ENCODE peak calls at places on chromosomes 4 and X, in ten cellular contexts. E is omental fat pad, O is AG10803, K is cardiac muscle cell, M is chondrocyte, N is cardiac fibroblast, S is right lobe of liver, U is AG09309, H is endothelial cell, G is GM23338. P is an unnamed sample.

GRCh38 chr4:109412805-109413204 is 20.8 kb upstream of the SEC24B start:
- DNase-seq in E (no peak), O (no peak), K (no peak), M (no peak), N (no peak), S (no peak), U (no peak), H (no peak), G (no peak), P (no peak)

GRCh38 chr4:158817562-158818370 is 48.9 kb downstream of the FNIP2 start:
- DNase-seq in E (no peak), O (no peak), K (no peak), M (no peak), N (no peak), S (no peak), U (no peak), H (no peak), G (no peak), P (no peak)

GRCh38 chrX:40469316-40469715 is 111.5 kb upstream of the ATP6AP2 start:
- DNase-seq in E (no peak), O (no peak), K (no peak), M (no peak), N (no peak), S (no peak), U (no peak), H (no peak), G (no peak), P (no peak)

GRCh38 chrX:13829995-13830394 is 13.1 kb upstream of the GPM6B start:
- DNase-seq in E (no peak), O (no peak), K (no peak), M (no peak), N (no peak), S (no peak), U (no peak), H (no peak), G (no peak), P (no peak)

GRCh38 chr4:96713271-96713670 is 873.4 kb downstream of the PDHA2 start:
- DNase-seq in E (no peak), O (no peak), K (no peak), M (no peak), N (peak), S (no peak), U (no peak), H (no peak), G (no peak), P (no peak)

GRCh38 chrX:71913156-71913950 is 2.7 kb downstream of the NHSL2 start:
- DNase-seq in E (no peak), O (no peak), K (no peak), M (no peak), N (no peak), S (no peak), U (no peak), H (no peak), G (no peak), P (no peak)

GRCh38 chrX:538311-538710 is 92.3 kb upstream of the SHOX start:
- DNase-seq in E (no peak), O (peak), K (no peak), M (no peak), N (no peak), S (no peak), U (no peak), H (no peak), G (no peak), P (no peak)

GRCh38 chrX:41722816-41723215 is 1.2 kb upstream of the GPR82 start:
- DNase-seq in E (no peak), O (peak), K (no peak), M (no peak), N (peak), S (no peak), U (no peak), H (no peak), G (no peak), P (no peak)

GRCh38 chr4:129346760-129347159 is 250.8 kb downstream of the C4orf33 start:
- DNase-seq in E (no peak), O (no peak), K (no peak), M (no peak), N (no peak), S (no peak), U (no peak), H (no peak), G (no peak), P (no peak)

GRCh38 chrX:17654116-17654515 is 83.2 kb upstream of the SCML1 start:
- DNase-seq in E (no peak), O (no peak), K (no peak), M (no peak), N (no peak), S (no peak), U (no peak), H (no peak), G (no peak), P (no peak)

GRCh38 chrX:103644125-103644524 is 15.3 kb downstream of the TCEAL1 start:
- DNase-seq in E (no peak), O (no peak), K (no peak), M (no peak), N (no peak), S (no peak), U (no peak), H (no peak), G (no peak), P (no peak)

GRCh38 chr4:55004831-55005230 is 120.6 kb downstream of the KDR start:
- DNase-seq in E (no peak), O (peak), K (peak), M (no peak), N (peak), S (no peak), U (no peak), H (no peak), G (no peak), P (no peak)

GRCh38 chr4:136277741-136278140 is 1254.6 kb downstream of the PCDH18 start:
- DNase-seq in E (no peak), O (no peak), K (no peak), M (no peak), N (no peak), S (no peak), U (no peak), H (no peak), G (no peak), P (no peak)

GRCh38 chr4:113745724-113746123 is 15.8 kb downstream of the CAMK2D start:
- DNase-seq in E (no peak), O (no peak), K (no peak), M (no peak), N (no peak), S (no peak), U (no peak), H (no peak), G (no peak), P (no peak)

DNA sequence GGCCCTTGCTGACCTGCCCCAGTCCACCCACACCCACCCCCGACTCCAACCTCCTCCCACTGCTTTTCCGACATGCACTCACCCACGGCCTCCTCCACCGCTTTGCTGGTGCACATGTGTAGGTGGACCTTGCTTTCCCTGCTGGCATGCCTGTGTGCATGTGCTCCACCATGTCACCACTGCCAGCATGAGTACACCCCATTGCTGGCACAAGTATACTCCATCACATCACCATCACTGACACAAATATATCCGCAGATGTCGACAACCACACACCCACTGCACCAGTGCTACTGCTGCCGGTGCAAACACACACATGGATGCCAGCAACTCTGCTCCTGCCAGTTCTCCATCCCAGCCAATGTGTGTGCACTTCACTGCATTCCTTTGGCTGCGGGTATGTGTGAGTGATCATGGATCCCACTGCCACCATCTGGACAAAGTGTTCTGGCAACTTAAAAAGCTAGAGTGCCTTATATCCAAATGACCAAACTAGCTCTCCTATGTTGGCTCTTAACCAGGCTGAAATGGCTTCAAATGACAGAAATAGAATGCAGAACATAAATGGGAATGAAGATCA is 1072.3 kb downstream of the RAPGEF2 start:
- DNase-seq in E (no peak), O (no peak), K (no peak), M (peak), N (no peak), S (no peak), U (no peak), H (no peak), G (no peak), P (no peak)
- TF ChIP-seq CTCF in E (no peak), O (no peak), K (no peak), M (no peak), N (no peak), S (no peak), U (no peak), H (no peak), G (peak), P (no peak)

DNA sequence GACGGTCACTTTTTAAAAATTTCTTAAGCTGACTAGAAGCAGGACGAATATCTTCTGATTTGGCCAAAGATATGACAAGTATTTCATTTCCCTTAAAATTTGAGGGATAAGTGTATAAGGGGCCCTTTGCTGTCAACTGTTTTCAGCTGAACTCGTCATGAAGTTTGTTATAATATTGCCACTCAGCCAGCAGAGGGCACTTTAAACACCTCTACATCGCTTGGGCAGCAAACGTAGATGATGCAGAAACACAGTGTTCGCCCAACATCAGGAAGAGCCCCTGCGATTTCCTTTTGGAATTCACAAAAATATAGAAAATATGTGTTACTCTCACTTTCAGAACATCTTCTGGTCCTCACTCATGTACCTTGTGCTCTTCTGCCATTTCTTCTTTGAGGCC is 435.7 kb upstream of the FMR1 start:
- DNase-seq in E (no peak), O (no peak), K (peak), M (no peak), N (no peak), S (no peak), U (no peak), H (peak), G (peak), P (no peak)
- TF ChIP-seq CTCF in E (no peak), O (peak), K (no peak), M (peak), N (no peak), S (peak), U (no peak), H (no peak), G (peak), P (peak)

GRCh38 chr4:108054025-108054424 is 64.3 kb downstream of the HADH start:
- DNase-seq in E (no peak), O (no peak), K (no peak), M (no peak), N (no peak), S (no peak), U (no peak), H (no peak), G (no peak), P (no peak)
- TF ChIP-seq CTCF in E (no peak), O (no peak), K (no peak), M (no peak), N (no peak), S (no peak), U (no peak), H (no peak), G (no peak), P (no peak)

DNA sequence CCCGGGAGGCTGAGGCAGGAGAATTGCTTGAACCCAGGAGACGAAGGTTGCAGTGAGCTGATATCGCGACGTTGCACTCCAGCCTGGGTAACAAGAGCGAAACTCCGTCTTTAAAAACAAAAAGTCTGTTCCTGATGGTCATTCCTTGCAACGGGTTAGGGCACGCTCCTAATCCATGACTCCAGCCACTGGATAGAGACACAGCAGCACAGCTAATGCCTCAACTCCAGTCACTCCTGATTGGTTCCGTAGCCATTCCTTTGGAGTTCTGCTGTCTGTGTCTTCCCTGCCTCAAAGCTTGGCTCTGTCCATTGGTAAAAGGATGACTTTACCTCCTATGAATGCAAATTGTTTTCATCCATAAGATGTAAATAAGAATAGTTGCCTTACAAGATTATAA is 44.3 kb upstream of the FAM9A start:
- DNase-seq in E (no peak), O (no peak), K (no peak), M (no peak), N (no peak), S (no peak), U (no peak), H (no peak), G (no peak), P (no peak)
- TF ChIP-seq CTCF in E (no peak), O (no peak), K (no peak), M (no peak), N (no peak), S (no peak), U (no peak), H (no peak), G (no peak), P (no peak)

DNA sequence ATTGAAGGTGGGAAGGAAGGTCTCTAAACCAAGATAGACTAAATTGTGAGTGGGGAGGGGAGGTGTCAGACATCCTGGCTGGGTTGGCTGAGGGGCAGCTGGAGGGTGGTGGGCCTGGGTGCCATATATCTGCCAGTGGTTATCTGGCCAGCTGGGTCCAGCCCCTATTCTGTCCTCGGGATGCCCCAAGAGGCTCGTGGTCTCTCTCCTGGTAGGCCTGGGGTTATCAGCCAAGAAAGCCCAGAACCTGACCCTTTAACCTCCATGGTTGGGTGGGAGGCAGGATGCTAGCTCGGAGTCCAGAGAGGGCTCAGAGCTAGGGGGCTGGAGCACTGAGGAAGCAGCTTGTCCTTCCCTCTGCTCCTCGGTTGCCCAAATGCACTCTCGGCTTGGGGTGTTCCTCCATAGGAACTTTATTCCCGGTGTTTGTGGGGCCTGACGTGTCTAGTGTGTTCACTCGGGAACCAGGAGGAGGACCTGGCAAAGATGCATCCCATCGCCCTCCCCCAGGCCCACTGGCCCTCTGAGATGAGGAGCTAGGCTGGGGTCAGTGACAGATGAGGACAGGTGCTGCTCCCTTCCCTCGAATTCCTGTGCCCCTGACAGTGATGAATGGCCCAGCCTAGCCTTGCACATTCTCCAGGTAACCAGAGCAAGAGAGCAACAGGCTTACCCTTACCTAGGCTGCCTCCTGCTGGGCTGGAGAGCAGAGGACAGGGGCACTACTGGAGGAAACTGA is 5.2 kb upstream of the EFNB1 start:
- DNase-seq in E (no peak), O (no peak), K (no peak), M (peak), N (no peak), S (no peak), U (no peak), H (no peak), G (no peak), P (no peak)
- TF ChIP-seq CTCF in E (no peak), O (no peak), K (no peak), M (no peak), N (no peak), S (no peak), U (no peak), H (no peak), G (no peak), P (no peak)

P was measured in GM13976.